ENCODE peak calls at places on chromosomes 5 and 9, in nine cellular contexts. M, Q, F, N, W, R, G, P and O are unnamed samples. For H3K9me3 and H3K4me1, the result is how much of the 10 kb centered on the place peaks cover.

GRCh38 chr5:168013546-168013945 is 277.9 kb upstream of the WWC1 start:
- DNase-seq in Q (no peak), M (no peak), R (no peak), W (no peak), N (no peak), P (no peak), G (no peak), F (no peak), O (no peak)

GRCh38 chr5:17305024-17305423 is 87.6 kb downstream of the BASP1 start:
- DNase-seq in N (no peak), R (no peak), P (no peak), M (peak), G (no peak), Q (no peak), W (no peak), F (no peak), O (no peak)

GRCh38 chr9:101999441-101999840 is 261.0 kb upstream of the GRIN3A start:
- DNase-seq in W (no peak), G (no peak), R (no peak), Q (no peak), F (no peak), P (peak), N (no peak), M (no peak), O (no peak)

GRCh38 chr5:53355316-53355715 is 125.1 kb upstream of the FST start:
- DNase-seq in N (no peak), W (no peak), R (no peak), M (no peak), Q (no peak), F (peak), G (no peak), P (no peak), O (no peak)

GRCh38 chr5:75648712-75649111 is 37.5 kb downstream of the ANKDD1B start:
- DNase-seq in W (no peak), N (no peak), R (no peak), G (no peak), F (no peak), Q (no peak), M (no peak), P (no peak), O (no peak)

GRCh38 chr5:138021771-138022170 is 11.1 kb downstream of the FAM13B start:
- DNase-seq in F (no peak), P (no peak), M (no peak), R (no peak), N (no peak), W (no peak), Q (no peak), G (no peak), O (no peak)

GRCh38 chr9:115254217-115254616 is 136.3 kb upstream of the TNC start:
- DNase-seq in G (no peak), R (no peak), F (no peak), N (no peak), W (no peak), P (no peak), M (no peak), Q (no peak), O (no peak)

GRCh38 chr5:178222292-178222691 is 10.3 kb downstream of the PHYKPL start:
- DNase-seq in P (no peak), W (no peak), R (no peak), G (no peak), M (no peak), Q (peak), F (no peak), N (peak), O (no peak)

GRCh38 chr9:37996050-37996811 is 72.8 kb downstream of the SHB start:
- DNase-seq in M (no peak), P (no peak), N (no peak), G (no peak), Q (peak), R (no peak), F (no peak), W (no peak), O (no peak)

GRCh38 chr5:50463726-50464125 is 22.6 kb upstream of the EMB start:
- DNase-seq in Q (no peak), W (no peak), G (no peak), M (no peak), F (no peak), R (no peak), N (no peak), P (peak), O (no peak)

GRCh38 chr9:137689745-137690529 is 71.1 kb downstream of the EHMT1 start:
- DNase-seq in P (no peak), N (no peak), F (no peak), W (no peak), G (no peak), Q (no peak), R (peak), M (peak), O (no peak)

GRCh38 chr5:61245486-61245885 is 83.2 kb upstream of the SMIM15 start:
- DNase-seq in F (peak), W (no peak), N (no peak), G (no peak), Q (no peak), P (no peak), R (peak), M (peak), O (no peak)

GRCh38 chr9:6645153-6646027 is at the start of gene GLDC:
- DNase-seq in G (peak), N (peak), R (no peak), Q (peak), M (peak), P (peak), F (peak), W (peak), O (no peak)

GRCh38 chr5:79396265-79396664 is 117.7 kb downstream of the HOMER1 start:
- DNase-seq in Q (no peak), W (no peak), M (peak), N (no peak), R (peak), G (no peak), P (no peak), F (peak), O (no peak)

GRCh38 chr5:133245191-133246052 is 193.6 kb downstream of the HSPA4 start:
- DNase-seq in N (no peak), M (peak), G (no peak), R (peak), W (no peak), F (peak), Q (no peak), P (no peak), O (no peak)

GRCh38 chr9:93184439-93185221 is 691 bp downstream of the WNK2 start:
- DNase-seq in M (no peak), R (peak), P (peak), Q (no peak), F (no peak), W (peak), N (no peak), G (peak), O (no peak)

GRCh38 chr5:123351315-123351714 is 71.9 kb downstream of the CEP120 start:
- DNase-seq in Q (no peak), W (no peak), P (no peak), N (no peak), M (no peak), R (no peak), G (no peak), F (no peak), O (no peak)

GRCh38 chr9:33517373-33517772 is 6.7 kb upstream of the ANKRD18B start:
- DNase-seq in N (no peak), R (peak), F (peak), M (peak), G (no peak), P (peak), Q (no peak), W (no peak), O (no peak)

GRCh38 chr9:121261107-121261460 is 6.9 kb upstream of the GSN start:
- DNase-seq in R (peak), G (no peak), M (peak), F (peak), P (peak), W (no peak), Q (peak), N (no peak), O (no peak)

GRCh38 chr5:127001621-127002296 is 28.6 kb downstream of the MARCHF3 start:
- DNase-seq in M (peak), R (peak), P (no peak), Q (no peak), W (no peak), F (peak), N (no peak), G (no peak), O (no peak)

GRCh38 chr9:89887286-89887685 is 282.5 kb downstream of the GADD45G start:
- DNase-seq in Q (no peak), R (no peak), P (no peak), W (no peak), G (no peak), N (no peak), F (no peak), M (no peak), O (no peak)

GRCh38 chr5:60852317-60852716 is 8.2 kb upstream of the ELOVL7 start:
- DNase-seq in M (no peak), W (no peak), Q (no peak), N (no peak), R (no peak), F (no peak), P (no peak), G (no peak), O (no peak)

GRCh38 chr9:126491256-126491879 is 122.4 kb upstream of the LMX1B start:
- DNase-seq in G (peak), P (peak), N (no peak), R (peak), F (peak), M (peak), Q (peak), W (no peak), O (no peak)

GRCh38 chr5:172902497-172903472 is 56.4 kb upstream of the RPL26L1 start:
- DNase-seq in Q (peak), N (no peak), P (peak), W (peak), F (peak), M (peak), R (peak), G (peak), O (peak)

GRCh38 chr5:35239476-35239875 is 9.2 kb upstream of the PRLR start:
- DNase-seq in M (no peak), Q (no peak), P (no peak), R (no peak), G (no peak), N (no peak), W (no peak), F (no peak), O (no peak)

GRCh38 chr5:39475055-39475454 is 50.3 kb upstream of the DAB2 start:
- DNase-seq in N (no peak), Q (no peak), R (peak), W (no peak), G (no peak), M (peak), P (no peak), F (no peak), O (no peak)

GRCh38 chr5:82639393-82640144 is 361.4 kb upstream of the RPS23 start:
- DNase-seq in P (no peak), W (no peak), M (no peak), F (peak), R (no peak), N (no peak), Q (no peak), G (no peak), O (no peak)

GRCh38 chr5:139283252-139284166 is 10.0 kb upstream of the MATR3 start:
- DNase-seq in M (no peak), G (no peak), P (no peak), N (no peak), F (no peak), Q (no peak), W (no peak), R (no peak), O (no peak)

GRCh38 chr9:79682076-79682736 is 110.4 kb downstream of the TLE4 start:
- DNase-seq in W (no peak), P (peak), F (peak), N (no peak), G (no peak), M (peak), R (no peak), Q (no peak), O (no peak)

GRCh38 chr5:58412081-58412480 is 47.8 kb downstream of the PLK2 start:
- DNase-seq in M (no peak), R (no peak), N (no peak), Q (no peak), F (peak), W (no peak), P (no peak), G (no peak), O (no peak)

GRCh38 chr9:121748080-121748479 is 96.6 kb downstream of the DAB2IP start:
- DNase-seq in R (peak), P (no peak), N (no peak), M (no peak), Q (no peak), F (peak), W (no peak), G (no peak), O (no peak)

GRCh38 chr5:63603996-63604395 is 358.2 kb downstream of the HTR1A start:
- DNase-seq in R (no peak), G (no peak), W (no peak), N (no peak), M (no peak), Q (no peak), P (no peak), F (no peak), O (no peak)

GRCh38 chr9:126793686-126794417 is 11.0 kb upstream of the ZBTB43 start:
- DNase-seq in F (no peak), M (no peak), N (no peak), P (no peak), Q (no peak), G (no peak), R (no peak), W (no peak), O (no peak)

GRCh38 chr9:94145640-94146039 is 61.4 kb downstream of the PTPDC1 start:
- DNase-seq in W (no peak), R (peak), F (no peak), P (no peak), G (no peak), M (peak), N (no peak), Q (no peak), O (no peak)

GRCh38 chr9:93028448-93029006 is 30.0 kb upstream of the SUSD3 start:
- DNase-seq in P (no peak), N (no peak), M (peak), W (no peak), F (no peak), Q (no peak), G (no peak), R (no peak), O (no peak)

GRCh38 chr5:28954074-28954473 is 1915.7 kb upstream of the CDH9 start:
- DNase-seq in W (no peak), M (no peak), Q (no peak), P (no peak), G (no peak), N (no peak), F (peak), R (no peak), O (no peak)

GRCh38 chr5:149740341-149740740 is 10.2 kb downstream of the PPARGC1B start:
- DNase-seq in P (no peak), N (no peak), M (no peak), R (no peak), G (no peak), F (no peak), Q (no peak), W (no peak), O (no peak)

GRCh38 chr9:121067655-121068054 is 7.1 kb upstream of the CNTRL start:
- DNase-seq in M (no peak), N (no peak), G (no peak), P (no peak), F (no peak), Q (no peak), W (no peak), R (no peak), O (no peak)

GRCh38 chr9:6764570-6765334 is 7.0 kb downstream of the KDM4C start:
- DNase-seq in F (peak), M (no peak), P (no peak), N (no peak), W (no peak), Q (no peak), G (no peak), R (peak), O (no peak)

GRCh38 chr5:100827481-100827889 is 75.6 kb downstream of the ST8SIA4 start:
- DNase-seq in M (no peak), G (no peak), Q (no peak), W (no peak), F (peak), R (peak), N (no peak), P (no peak), O (no peak)

DNA sequence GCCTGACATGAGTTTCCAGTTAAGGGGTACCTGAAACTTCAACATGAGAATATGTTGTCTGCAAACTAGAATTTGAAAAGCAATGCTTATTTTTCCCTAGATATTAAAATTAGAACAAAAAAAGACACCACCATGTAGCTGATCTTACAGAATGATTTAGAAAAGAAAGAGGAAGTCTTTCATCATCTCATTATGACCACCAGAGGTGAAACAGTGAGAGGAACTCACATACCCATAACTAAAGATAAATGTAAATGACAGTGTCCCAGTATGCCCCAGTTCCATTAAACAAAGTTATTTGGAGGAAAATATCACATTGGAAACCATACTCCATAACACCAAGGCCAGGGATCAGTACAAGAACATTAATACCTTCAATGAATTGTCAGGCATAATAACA is 6.9 kb downstream of the TAF7 start:
- DNase-seq in G (no peak), M (no peak), N (no peak), W (no peak), P (no peak), Q (no peak), R (no peak), F (no peak), O (no peak)
- H3K9me3 ChIP-seq in G (under half), M (under half), N (half or more), W (under half), P (under half), Q (half or more), R (under half), F (under half), O (half or more)

GRCh38 chr5:1110930-1111726 is 735 bp downstream of the SLC12A7 start:
- DNase-seq in M (peak), Q (peak), N (peak), P (peak), F (no peak), R (peak), W (peak), G (peak), O (no peak)
- H3K4me1 ChIP-seq in M (under half), Q (under half), N (under half), P (under half), F (under half), R (under half), W (under half), G (under half), O (under half)

DNA sequence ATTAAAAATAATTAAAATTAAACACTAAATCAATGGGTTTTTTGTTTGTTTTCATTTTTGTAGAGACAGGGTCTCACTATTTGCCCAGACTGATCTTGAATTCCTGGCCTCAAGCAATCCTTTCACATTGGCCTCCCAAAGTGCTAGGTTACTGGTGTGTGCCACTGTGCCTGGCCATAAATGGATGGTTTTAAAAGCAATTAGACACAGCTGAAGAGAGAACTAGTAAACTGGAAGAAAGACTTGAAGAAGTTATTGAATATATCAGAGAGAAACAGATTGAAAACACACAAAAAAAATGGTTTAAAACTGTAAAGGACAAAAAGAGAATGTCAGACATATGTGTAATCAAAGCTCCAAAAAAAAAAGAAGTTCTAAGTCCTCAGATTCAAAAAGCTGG is 83.0 kb downstream of the DENND1A start:
- DNase-seq in G (no peak), F (no peak), W (no peak), R (no peak), M (no peak), Q (no peak), N (no peak), P (no peak), O (no peak)
- H3K9me3 ChIP-seq in G (under half), F (under half), W (under half), R (under half), M (under half), Q (under half), N (under half), P (under half), O (under half)

DNA sequence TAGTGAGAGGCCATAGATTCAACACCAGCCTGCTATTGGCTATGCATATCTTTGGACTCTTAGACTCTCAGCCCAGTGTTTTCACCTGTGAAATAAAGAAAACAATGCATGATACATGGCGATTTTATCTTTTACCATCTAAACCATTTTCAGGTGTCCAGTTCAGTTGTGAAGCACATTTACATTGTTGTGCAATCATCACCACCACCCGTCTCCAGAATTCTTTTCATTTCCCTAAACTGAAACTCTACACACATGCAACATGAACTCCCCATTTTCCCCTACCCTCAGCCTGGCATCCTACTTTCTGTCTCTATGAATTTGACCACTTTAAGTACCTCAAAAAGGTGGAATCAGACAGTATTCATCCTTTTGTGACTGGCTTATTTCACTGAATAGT is 420.6 kb downstream of the MED10 start:
- DNase-seq in N (no peak), F (no peak), W (no peak), P (no peak), M (no peak), G (no peak), R (no peak), Q (no peak), O (no peak)
- H3K4me1 ChIP-seq in N (under half), F (under half), W (under half), P (under half), M (under half), G (under half), R (under half), Q (under half), O (under half)

DNA sequence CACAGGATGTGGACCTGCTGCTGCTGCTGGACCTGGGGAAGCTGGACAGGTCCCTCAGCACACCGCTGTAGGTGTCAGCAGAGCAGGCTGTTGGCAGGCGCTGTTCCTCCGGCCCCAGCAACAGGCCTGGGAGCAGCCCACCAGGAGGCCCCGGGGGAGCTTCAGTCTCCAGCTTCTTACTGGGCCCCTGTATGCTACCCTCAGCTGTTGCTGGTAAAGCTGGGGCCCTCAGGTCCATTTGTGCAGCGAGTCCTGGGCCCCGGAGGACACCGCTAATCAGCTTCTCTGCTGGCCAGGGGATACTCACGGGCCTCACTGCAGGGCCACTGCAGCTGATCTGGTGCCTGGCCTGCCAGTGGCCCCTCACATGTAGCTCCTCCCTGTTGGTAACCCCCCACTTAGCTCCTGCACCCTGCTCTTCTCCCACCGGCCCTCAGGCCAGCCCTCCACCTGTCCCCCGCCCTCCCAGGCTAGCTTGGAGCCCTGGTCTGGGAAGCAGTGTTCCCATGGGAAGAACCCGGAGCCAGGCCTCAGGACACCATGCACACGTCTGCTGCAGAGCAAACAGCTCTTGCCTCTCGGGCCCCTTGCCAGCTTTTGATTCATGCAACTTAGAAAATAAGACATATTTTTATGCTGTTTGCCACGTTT is 60.9 kb upstream of the ADAMTS2 start:
- DNase-seq in N (no peak), G (no peak), W (no peak), P (no peak), F (no peak), M (peak), Q (peak), R (peak), O (no peak)
- H3K9me3 ChIP-seq in N (under half), G (under half), W (under half), P (under half), F (under half), M (under half), Q (under half), R (under half), O (under half)

GRCh38 chr9:129559506-129559881 is 61.4 kb downstream of the C9orf50 start:
- DNase-seq in M (no peak), N (peak), G (no peak), Q (no peak), F (no peak), W (no peak), R (no peak), P (peak), O (no peak)
- H3K4me1 ChIP-seq in M (under half), N (under half), G (under half), Q (under half), F (under half), W (under half), R (under half), P (half or more), O (under half)

GRCh38 chr9:112997236-112997941 is 14.6 kb downstream of the ZNF883 start:
- DNase-seq in N (no peak), G (no peak), P (no peak), F (no peak), M (no peak), W (no peak), R (peak), Q (no peak), O (no peak)
- H3K9me3 ChIP-seq in N (half or more), G (under half), P (half or more), F (under half), M (under half), W (under half), R (under half), Q (half or more), O (half or more)